ENCODE peak calls at places on chromosomes 4 and X, in ten cellular contexts. O, F, R, I, V, B, Y, A, P and S are unnamed samples.

GRCh38 chrX:9528498-9528897 is 63.6 kb downstream of the TBL1X start:
- DNase-seq in B (no peak), F (no peak), A (no peak), R (no peak), O (no peak), I (no peak), P (no peak), V (no peak), Y (no peak), S (no peak)

GRCh38 chr4:182179105-182179504 is 64.1 kb upstream of the TENM3 start:
- DNase-seq in R (no peak), Y (no peak), V (no peak), O (peak), B (no peak), I (peak), P (no peak), F (peak), A (no peak), S (no peak)

GRCh38 chr4:123597586-123597985 is 201.0 kb downstream of the SPRY1 start:
- DNase-seq in B (no peak), A (no peak), P (no peak), Y (no peak), O (no peak), V (no peak), F (peak), R (no peak), I (no peak), S (no peak)

GRCh38 chr4:36676139-36677050 is 395.0 kb downstream of the DTHD1 start:
- DNase-seq in B (no peak), F (peak), O (no peak), V (no peak), I (no peak), A (no peak), P (no peak), R (no peak), Y (no peak), S (no peak)

GRCh38 chrX:84219551-84219950 is 31.6 kb upstream of the RPS6KA6 start:
- DNase-seq in R (no peak), P (no peak), F (no peak), B (no peak), A (no peak), I (peak), V (no peak), Y (no peak), O (peak), S (no peak)

GRCh38 chr4:89788243-89789072 is 48.5 kb downstream of the SNCA start:
- DNase-seq in R (no peak), A (peak), P (no peak), F (peak), O (no peak), I (no peak), B (no peak), Y (no peak), V (no peak), S (no peak)

GRCh38 chr4:151417766-151418376 is 8.9 kb downstream of the FHIP1A start:
- DNase-seq in O (no peak), R (no peak), F (no peak), B (no peak), V (no peak), A (no peak), Y (no peak), I (no peak), P (no peak), S (no peak)

GRCh38 chr4:110183058-110183457 is 15.4 kb downstream of the ELOVL6 start:
- DNase-seq in Y (no peak), R (no peak), P (no peak), O (no peak), I (no peak), B (no peak), A (no peak), V (no peak), F (no peak), S (no peak)

GRCh38 chrX:74377282-74377681 is 44.0 kb upstream of the SLC16A2 start:
- DNase-seq in B (no peak), V (no peak), A (no peak), R (no peak), I (no peak), P (no peak), F (no peak), O (no peak), Y (no peak), S (no peak)

GRCh38 chr4:54073481-54073880 is 9.1 kb upstream of the CHIC2 start:
- DNase-seq in I (no peak), B (no peak), F (no peak), R (no peak), V (no peak), A (no peak), Y (no peak), P (no peak), O (no peak), S (no peak)

GRCh38 chr4:31081375-31081774 is 361.2 kb downstream of the PCDH7 start:
- DNase-seq in R (no peak), P (no peak), I (no peak), A (no peak), O (no peak), F (no peak), B (no peak), Y (no peak), V (no peak), S (no peak)

GRCh38 chrX:126552313-126553022 is at the start of gene DCAF12L1:
- DNase-seq in A (peak), Y (no peak), V (no peak), O (no peak), F (no peak), I (no peak), P (no peak), B (no peak), R (peak), S (no peak)

GRCh38 chrX:79080131-79080530 is 64.4 kb upstream of the GPR174 start:
- DNase-seq in A (no peak), Y (no peak), F (no peak), V (no peak), R (no peak), B (no peak), P (no peak), O (peak), I (no peak), S (no peak)

GRCh38 chr4:17814140-17814539 is 3.4 kb downstream of the NCAPG start:
- DNase-seq in F (peak), I (no peak), P (no peak), Y (no peak), R (no peak), V (no peak), B (no peak), A (no peak), O (peak), S (no peak)

GRCh38 chr4:144709793-144710525 is 64.0 kb downstream of the HHIP start:
- DNase-seq in Y (no peak), I (no peak), A (no peak), B (no peak), V (no peak), F (peak), R (no peak), O (peak), P (no peak), S (no peak)